ENCODE peak calls at places on chromosome 20, in six cellular contexts. Y, C, P, V, H and T are unnamed samples.

GRCh38 chr20:31547017-31547675 is 32.9 kb downstream of the HM13 start:
- DNase-seq in C (peak), V (peak), Y (peak), H (no peak), P (no peak), T (peak)

GRCh38 chr20:57395111-57395959 is 4.1 kb downstream of the RBM38 start:
- DNase-seq in V (no peak), H (no peak), Y (peak), C (peak), P (peak), T (no peak)

GRCh38 chr20:49167811-49168507 is 20.2 kb downstream of the STAU1 start:
- DNase-seq in Y (no peak), C (no peak), H (no peak), P (no peak), V (no peak), T (no peak)

GRCh38 chr20:64209148-64209547 is 44.9 kb downstream of the MYT1 start:
- DNase-seq in Y (no peak), H (no peak), V (no peak), C (no peak), P (no peak), T (no peak)

GRCh38 chr20:25076201-25076600 is 5.7 kb downstream of the VSX1 start:
- DNase-seq in H (no peak), V (no peak), Y (no peak), C (no peak), P (no peak), T (no peak)

GRCh38 chr20:6162239-6162638 is 39.4 kb upstream of the FERMT1 start:
- DNase-seq in P (no peak), Y (peak), C (no peak), H (no peak), V (no peak), T (no peak)

GRCh38 chr20:52888096-52888495 is 84.1 kb upstream of the TSHZ2 start:
- DNase-seq in C (no peak), Y (no peak), H (no peak), P (no peak), V (no peak), T (no peak)

GRCh38 chr20:33466303-33466646 is 22.7 kb upstream of the SNTA1 start:
- DNase-seq in C (no peak), Y (no peak), H (no peak), P (no peak), V (no peak), T (no peak)

GRCh38 chr20:4170621-4171537 is 155.5 kb upstream of the RNF24 start:
- DNase-seq in C (no peak), V (no peak), Y (no peak), P (no peak), H (no peak), T (no peak)

GRCh38 chr20:25273046-25273445 is 25.2 kb downstream of the PYGB start:
- DNase-seq in Y (no peak), C (no peak), H (no peak), P (no peak), V (peak), T (no peak)

GRCh38 chr20:63412889-63413288 is 51.7 kb upstream of the CHRNA4 start:
- DNase-seq in H (no peak), V (no peak), C (no peak), Y (no peak), P (no peak), T (no peak)

GRCh38 chr20:21713901-21714296 is 8.4 kb downstream of the PAX1 start:
- DNase-seq in V (no peak), Y (no peak), C (peak), P (no peak), H (no peak), T (no peak)

GRCh38 chr20:8361008-8361652 is 229.1 kb downstream of the PLCB1 start:
- DNase-seq in C (no peak), Y (no peak), H (peak), V (no peak), P (no peak), T (no peak)
- TF ChIP-seq CTCF in C (peak), Y (no peak), H (no peak), V (no peak), P (no peak), T (no peak)

DNA sequence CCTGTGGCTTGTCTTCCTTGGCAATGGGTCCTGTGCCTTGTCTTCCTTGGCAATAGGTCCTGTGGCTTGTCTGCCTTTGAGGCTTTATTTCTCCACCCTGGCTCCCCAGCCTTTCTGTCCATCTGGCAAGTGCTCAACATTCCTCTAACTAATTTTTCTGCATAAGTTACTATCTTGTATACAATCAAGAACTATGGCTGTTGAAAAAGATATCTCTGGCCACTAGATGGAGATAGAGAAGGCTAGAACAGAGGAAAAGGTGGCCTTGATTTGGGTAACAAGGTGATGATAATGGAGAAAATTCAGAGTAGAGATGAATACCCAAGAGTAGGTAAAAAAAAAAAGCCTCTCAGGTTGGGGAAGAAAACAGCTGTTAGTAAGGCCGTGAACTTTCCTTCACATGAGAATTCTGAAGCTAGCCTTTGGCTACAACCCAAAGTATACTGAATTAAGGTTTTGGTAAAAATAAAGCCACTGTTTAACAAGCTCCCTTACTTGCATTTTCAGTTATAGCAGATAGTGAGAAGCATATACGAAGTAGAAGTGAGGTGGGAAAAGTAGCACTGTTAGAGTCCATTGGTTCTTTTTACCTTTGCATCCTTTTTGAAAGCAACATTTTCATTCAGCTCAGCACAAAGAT is 505.0 kb downstream of the DOK5 start:
- DNase-seq in P (no peak), V (no peak), C (no peak), H (peak), Y (no peak), T (peak)
- TF ChIP-seq CTCF in P (no peak), V (peak), C (peak), H (peak), Y (peak), T (peak)

GRCh38 chr20:44521484-44522481 is at the start of gene SERINC3:
- DNase-seq in P (peak), V (peak), C (peak), H (peak), Y (peak), T (peak)
- TF ChIP-seq CTCF in P (no peak), V (peak), C (peak), H (peak), Y (no peak), T (no peak)

GRCh38 chr20:36773123-36773547 is 428 bp downstream of the DSN1 start:
- DNase-seq in C (no peak), P (no peak), H (no peak), V (no peak), Y (no peak), T (no peak)
- TF ChIP-seq CTCF in C (no peak), P (no peak), H (no peak), V (no peak), Y (no peak), T (no peak)